ENCODE peak calls at places on chromosomes 2 and 18, in six cellular contexts. E is suprapubic skin, T is prostate gland, N is spleen, Q is HepG2, L is K562. S is an unnamed sample.

GRCh38 chr2:68344031-68344430 is 21.1 kb upstream of the PLEK start:
- DNase-seq in E (no peak), T (no peak), N (no peak), Q (no peak), L (no peak), S (no peak)

GRCh38 chr2:45941758-45942738 is 290.6 kb downstream of the PRKCE start:
- DNase-seq in E (no peak), T (no peak), N (no peak), Q (no peak), L (no peak), S (no peak)

GRCh38 chr2:9285921-9286320 is 79.3 kb downstream of the ASAP2 start:
- DNase-seq in E (no peak), T (no peak), N (no peak), Q (no peak), L (no peak), S (no peak)

GRCh38 chr18:52484977-52485376 is 145.0 kb downstream of the DCC start:
- DNase-seq in E (no peak), T (no peak), N (no peak), Q (no peak), L (no peak), S (no peak)

GRCh38 chr2:80244905-80245584 is 59.5 kb downstream of the LRRTM1 start:
- DNase-seq in E (no peak), T (no peak), N (no peak), Q (no peak), L (no peak), S (no peak)

GRCh38 chr18:48921305-48922202 is 29.2 kb downstream of the SMAD7 start:
- DNase-seq in E (no peak), T (no peak), N (no peak), Q (no peak), L (no peak), S (no peak)

GRCh38 chr2:37323176-37323575 is 1.5 kb downstream of the PRKD3 start:
- DNase-seq in E (no peak), T (no peak), N (no peak), Q (no peak), L (no peak), S (no peak)

GRCh38 chr2:132621131-132621875 is 48.7 kb downstream of the LYPD1 start:
- DNase-seq in E (no peak), T (peak), N (no peak), Q (no peak), L (no peak), S (no peak)

GRCh38 chr18:59388180-59388579 is 29.1 kb upstream of the LMAN1 start:
- DNase-seq in E (no peak), T (no peak), N (no peak), Q (no peak), L (no peak), S (no peak)

GRCh38 chr18:9506046-9506792 is 30.9 kb downstream of the RALBP1 start:
- DNase-seq in E (no peak), T (peak), N (no peak), Q (no peak), L (peak), S (no peak)

GRCh38 chr2:99652862-99653261 is 163.0 kb upstream of the REV1 start:
- DNase-seq in E (no peak), T (no peak), N (no peak), Q (no peak), L (no peak), S (no peak)

GRCh38 chr18:59547691-59548182 is 149.5 kb downstream of the CCBE1 start:
- DNase-seq in E (no peak), T (peak), N (no peak), Q (no peak), L (no peak), S (peak)

GRCh38 chr2:236352761-236353593 is 88.8 kb upstream of the ASB18 start:
- DNase-seq in E (no peak), T (no peak), N (no peak), Q (no peak), L (peak), S (no peak)

GRCh38 chr2:235727891-235728380 is 234.1 kb downstream of the AGAP1 start:
- DNase-seq in E (no peak), T (no peak), N (peak), Q (no peak), L (no peak), S (no peak)

GRCh38 chr18:46053368-46054095 is 18.5 kb downstream of the PSTPIP2 start:
- DNase-seq in E (no peak), T (no peak), N (no peak), Q (no peak), L (no peak), S (no peak)

GRCh38 chr2:153739394-153739793 is 132.3 kb upstream of the GALNT13 start:
- DNase-seq in E (no peak), T (no peak), N (no peak), Q (no peak), L (no peak), S (no peak)

GRCh38 chr2:168565112-168565511 is 109.0 kb downstream of the CERS6 start:
- DNase-seq in E (no peak), T (peak), N (no peak), Q (no peak), L (no peak), S (no peak)

GRCh38 chr2:185130685-185131084 is 532.4 kb downstream of the ZNF804A start:
- DNase-seq in E (no peak), T (no peak), N (no peak), Q (no peak), L (no peak), S (no peak)

GRCh38 chr18:9353596-9353995 is 19.0 kb downstream of the TWSG1 start:
- DNase-seq in E (no peak), T (no peak), N (no peak), Q (no peak), L (no peak), S (no peak)

GRCh38 chr2:75310915-75311314 is 111.6 kb upstream of the TACR1 start:
- DNase-seq in E (no peak), T (no peak), N (no peak), Q (no peak), L (no peak), S (no peak)

GRCh38 chr2:226030369-226031077 is 631.0 kb downstream of the NYAP2 start:
- DNase-seq in E (no peak), T (no peak), N (no peak), Q (peak), L (no peak), S (no peak)

GRCh38 chr2:71240794-71241193 is 13.9 kb upstream of the PAIP2B start:
- DNase-seq in E (no peak), T (no peak), N (no peak), Q (no peak), L (no peak), S (no peak)

GRCh38 chr18:78868330-78869316 is 111.0 kb upstream of the SALL3 start:
- DNase-seq in E (no peak), T (no peak), N (no peak), Q (no peak), L (no peak), S (no peak)

GRCh38 chr2:158047156-158047611 is 54.5 kb upstream of the UPP2 start:
- DNase-seq in E (no peak), T (no peak), N (no peak), Q (no peak), L (peak), S (no peak)

GRCh38 chr2:37786854-37787253 is 115.4 kb upstream of the CDC42EP3 start:
- DNase-seq in E (no peak), T (peak), N (no peak), Q (peak), L (no peak), S (peak)

GRCh38 chr2:192194065-192194865 is 468 bp downstream of the TMEFF2 start:
- DNase-seq in E (peak), T (no peak), N (peak), Q (no peak), L (peak), S (no peak)

GRCh38 chr2:192194866-192195547 is at the start of gene TMEFF2:
- DNase-seq in E (peak), T (peak), N (peak), Q (peak), L (peak), S (peak)

GRCh38 chr2:192195548-192196418 is 1.1 kb upstream of the TMEFF2 start:
- DNase-seq in E (peak), T (no peak), N (peak), Q (no peak), L (peak), S (no peak)

DNA sequence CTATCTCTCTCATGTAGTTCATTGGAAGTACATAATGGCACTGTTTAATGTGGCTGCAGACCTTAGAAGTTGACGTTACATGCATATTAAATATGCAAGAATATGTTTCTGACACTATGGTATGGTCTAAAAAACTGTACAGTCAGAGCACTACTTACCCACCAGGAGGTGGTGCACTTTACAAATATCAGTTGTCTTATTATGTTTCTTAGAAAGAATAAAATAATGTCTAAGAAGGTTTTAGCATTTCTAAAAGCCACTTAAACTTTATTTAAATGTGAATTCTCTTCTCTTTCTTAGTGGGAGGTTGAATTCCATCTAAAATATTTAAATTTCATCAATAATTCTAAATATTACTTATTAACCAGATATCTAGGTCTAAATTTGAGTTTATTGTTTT is 4.3 kb downstream of the TMEFF2 start:
- DNase-seq in E (no peak), T (no peak), N (no peak), Q (peak), L (peak), S (no peak)
- TF ChIP-seq POLR2AphosphoS5 in E (no peak), T (no peak), N (no peak), Q (no peak), L (no peak), S (no peak)

DNA sequence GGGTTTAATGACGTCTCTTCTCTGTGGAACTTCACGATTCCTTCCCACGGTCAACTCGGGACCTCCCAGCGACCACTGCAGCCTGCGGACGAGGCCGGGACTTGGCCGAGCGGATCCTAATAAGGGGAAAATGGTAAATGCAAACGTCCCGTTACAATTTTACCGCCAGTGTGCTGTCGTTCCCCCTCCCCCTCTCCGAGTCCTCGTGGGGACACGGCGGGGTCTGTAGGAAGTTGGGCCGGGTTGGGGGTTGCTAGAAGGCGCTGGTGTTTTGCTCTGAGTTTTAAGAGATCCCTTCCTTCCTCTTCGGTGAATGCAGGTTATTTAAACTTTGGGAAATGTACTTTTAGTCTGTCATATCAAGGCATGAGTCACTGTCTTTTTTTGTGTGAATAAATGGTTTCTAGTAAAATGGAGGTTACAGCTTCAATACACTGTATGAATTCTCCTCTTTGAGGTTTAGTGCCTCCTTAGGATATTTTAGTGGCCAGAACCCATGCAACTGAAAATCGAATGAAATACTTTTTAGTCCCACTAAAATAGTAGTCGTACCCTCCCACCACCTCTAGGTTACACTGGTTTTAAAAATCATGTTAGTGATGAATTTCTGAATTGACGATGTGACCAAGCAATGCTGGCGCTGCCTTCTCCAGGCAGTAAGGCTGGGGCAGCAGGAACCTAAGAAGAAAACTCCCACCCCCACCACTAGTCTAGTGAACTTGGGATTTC is 2.3 kb downstream of the HOXD11 start:
- DNase-seq in E (no peak), T (no peak), N (peak), Q (no peak), L (no peak), S (no peak)
- H3K4me3 ChIP-seq in E (no peak), T (peak), N (no peak), Q (no peak), L (no peak), S (no peak)

GRCh38 chr2:176002684-176003225 is 688 bp upstream of the LNPK start:
- DNase-seq in E (no peak), T (peak), N (no peak), Q (peak), L (peak), S (no peak)

GRCh38 chr2:176001281-176001902 is 675 bp downstream of the LNPK start:
- DNase-seq in E (no peak), T (peak), N (peak), Q (peak), L (peak), S (no peak)

GRCh38 chr2:175999283-175999819 is 2.7 kb downstream of the LNPK start:
- DNase-seq in E (no peak), T (no peak), N (no peak), Q (no peak), L (no peak), S (no peak)

GRCh38 chr2:176003958-176004357 is 1.9 kb upstream of the LNPK start:
- DNase-seq in E (no peak), T (no peak), N (no peak), Q (no peak), L (no peak), S (no peak)

DNA sequence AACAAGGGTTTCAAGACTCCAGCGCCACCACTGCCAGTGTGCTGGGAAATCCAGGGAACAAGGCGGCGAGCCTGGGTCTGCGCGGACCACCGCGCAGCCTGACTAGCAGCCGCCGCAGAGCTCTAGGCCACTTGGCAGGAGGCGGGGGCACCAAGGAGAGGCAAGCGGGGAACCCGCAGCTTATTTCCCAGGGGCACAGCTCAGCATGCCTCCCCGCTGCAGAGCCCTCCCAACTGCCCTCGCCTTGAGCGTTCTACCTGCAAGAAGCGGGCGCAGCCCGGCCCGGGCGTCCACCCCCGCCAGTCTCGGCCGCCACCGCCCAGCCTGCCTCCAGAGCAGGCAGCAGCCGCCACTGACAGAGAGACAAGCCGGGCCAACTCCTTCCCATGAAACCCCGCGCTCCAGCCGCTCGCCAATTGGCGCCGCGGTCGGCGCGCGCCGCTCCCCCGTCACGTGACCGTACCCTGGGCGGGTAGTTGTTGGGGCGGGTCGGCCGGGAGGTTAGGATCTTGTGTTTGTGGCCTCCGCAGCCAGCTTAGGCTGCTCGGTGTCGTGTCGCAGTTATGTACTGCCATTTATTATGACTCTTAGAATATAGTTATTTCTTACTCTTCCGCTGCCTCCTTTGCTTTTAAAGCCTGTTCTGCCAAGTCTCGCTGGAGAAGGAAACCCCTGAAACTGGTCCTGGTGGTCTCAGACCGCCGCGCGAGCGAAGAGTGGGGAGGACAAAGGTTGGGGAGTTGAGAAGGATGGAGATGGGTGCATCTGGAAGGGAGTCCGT is at the start of gene LNPK:
- DNase-seq in E (peak), T (peak), N (peak), Q (peak), L (peak), S (peak)
- TF ChIP-seq POLR2AphosphoS5 in E (peak), T (peak), N (peak), Q (peak), L (peak), S (peak)

DNA sequence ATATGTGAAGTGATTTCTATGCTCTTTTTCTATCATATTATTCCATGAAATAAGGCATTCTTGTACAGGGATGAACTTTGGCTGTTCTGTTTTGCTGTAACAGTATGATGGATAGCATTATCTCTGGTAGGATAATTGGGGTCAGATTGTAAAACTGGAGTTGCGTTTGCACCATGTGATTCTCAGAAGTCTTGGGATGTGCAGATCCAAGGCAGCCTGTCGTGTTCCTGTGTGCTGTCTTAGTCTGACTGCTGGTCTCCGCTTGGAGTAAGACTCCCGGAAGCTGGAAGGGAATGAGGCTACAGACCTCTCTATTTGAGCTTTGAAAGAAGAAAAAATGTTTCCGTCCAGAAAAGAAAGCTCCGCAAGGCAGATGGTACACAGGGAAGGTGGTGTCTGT is 250.5 kb downstream of the PTPRM start:
- DNase-seq in E (no peak), T (no peak), N (no peak), Q (no peak), L (no peak), S (no peak)
- H3K4me3 ChIP-seq in E (no peak), T (no peak), N (no peak), Q (no peak), L (no peak), S (no peak)

GRCh38 chr2:170770304-170771048 is at the start of gene ERICH2:
- DNase-seq in E (peak), T (peak), N (peak), Q (peak), L (peak), S (peak)
- TF ChIP-seq POLR2AphosphoS5 in E (no peak), T (peak), N (no peak), Q (peak), L (peak), S (no peak)

DNA sequence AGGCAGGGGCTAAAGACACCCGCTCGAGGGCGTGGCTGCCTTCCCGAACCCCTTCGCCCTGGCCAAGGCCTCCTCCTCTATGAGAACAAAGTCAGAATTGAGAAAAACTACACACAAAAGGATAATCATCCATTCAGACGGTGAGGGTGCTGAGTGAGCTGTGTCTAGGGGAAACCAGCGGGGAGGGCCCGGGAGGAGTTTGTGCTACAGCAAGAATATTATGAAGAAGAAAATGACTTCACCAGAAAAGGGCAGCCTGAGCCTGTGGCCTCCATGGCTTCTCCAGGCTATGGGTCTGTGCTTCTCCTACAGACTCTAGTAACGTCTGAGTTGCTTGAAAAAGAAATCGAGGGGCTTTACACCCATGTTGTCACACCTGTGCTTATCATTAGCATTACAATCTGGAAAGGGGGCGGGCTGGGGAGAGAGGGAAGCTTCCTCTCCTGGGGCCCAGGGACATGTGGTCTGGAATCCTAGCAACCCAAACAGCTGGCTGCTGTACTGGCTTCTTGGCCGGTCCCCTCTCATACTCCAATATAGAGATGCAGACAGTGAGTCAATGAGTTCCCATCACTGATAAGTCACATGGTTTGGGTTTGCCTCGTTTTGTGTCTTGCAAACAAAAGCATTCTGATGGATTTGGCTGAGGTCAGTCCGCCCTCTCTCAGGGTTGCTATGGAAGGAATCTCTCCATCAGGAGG is 52.0 kb upstream of the ARL4C start:
- DNase-seq in E (no peak), T (no peak), N (no peak), Q (no peak), L (no peak), S (no peak)
- H3K4me3 ChIP-seq in E (no peak), T (no peak), N (no peak), Q (no peak), L (no peak), S (no peak)

S was measured in breast epithelium.